ENCODE peak calls at places on chromosomes 7 and 10, in ten cellular contexts. One of them, this sample, is unnamed.

GRCh38 chr7:17934612-17935247 is 5.6 kb downstream of the SNX13 start:
- DNase-seq in BE2C: no peak
- DNase-seq in IMR-90: no peak
- DNase-seq in choroid plexus epithelial cell: no peak
- DNase-seq in psoas muscle: no peak
- DNase-seq in fibroblast of pulmonary artery: no peak
- DNase-seq in tibial nerve: no peak
- DNase-seq in ascending aorta: no peak
- DNase-seq in SJSA1: no peak
- DNase-seq in HAP-1: no peak
- DNase-seq in this sample: no peak

GRCh38 chr7:18978108-18978495 is 139.3 kb downstream of the TWIST1 start:
- DNase-seq in tibial nerve: no peak
- DNase-seq in fibroblast of pulmonary artery: peak
- DNase-seq in ascending aorta: no peak
- DNase-seq in IMR-90: peak
- DNase-seq in BE2C: no peak
- DNase-seq in choroid plexus epithelial cell: peak
- DNase-seq in HAP-1: no peak
- DNase-seq in psoas muscle: no peak
- DNase-seq in SJSA1: no peak
- DNase-seq in this sample: no peak

GRCh38 chr10:127649642-127650041 is 87.3 kb upstream of the FOXI2 start:
- DNase-seq in IMR-90: no peak
- DNase-seq in fibroblast of pulmonary artery: no peak
- DNase-seq in choroid plexus epithelial cell: peak
- DNase-seq in HAP-1: peak
- DNase-seq in SJSA1: no peak
- DNase-seq in tibial nerve: no peak
- DNase-seq in BE2C: peak
- DNase-seq in ascending aorta: no peak
- DNase-seq in psoas muscle: no peak
- DNase-seq in this sample: no peak

GRCh38 chr7:80614911-80615310 is 23.5 kb upstream of the CD36 start:
- DNase-seq in choroid plexus epithelial cell: peak
- DNase-seq in tibial nerve: no peak
- DNase-seq in BE2C: no peak
- DNase-seq in psoas muscle: no peak
- DNase-seq in HAP-1: no peak
- DNase-seq in SJSA1: no peak
- DNase-seq in IMR-90: peak
- DNase-seq in ascending aorta: no peak
- DNase-seq in fibroblast of pulmonary artery: peak
- DNase-seq in this sample: no peak

GRCh38 chr7:114070246-114070645 is 151.4 kb upstream of the PPP1R3A start:
- DNase-seq in ascending aorta: no peak
- DNase-seq in psoas muscle: no peak
- DNase-seq in BE2C: no peak
- DNase-seq in tibial nerve: no peak
- DNase-seq in fibroblast of pulmonary artery: peak
- DNase-seq in HAP-1: no peak
- DNase-seq in IMR-90: no peak
- DNase-seq in choroid plexus epithelial cell: peak
- DNase-seq in SJSA1: no peak
- DNase-seq in this sample: no peak

GRCh38 chr10:29859521-29860130 is 199.8 kb downstream of the JCAD start:
- DNase-seq in ascending aorta: no peak
- DNase-seq in choroid plexus epithelial cell: no peak
- DNase-seq in SJSA1: no peak
- DNase-seq in fibroblast of pulmonary artery: no peak
- DNase-seq in BE2C: no peak
- DNase-seq in tibial nerve: no peak
- DNase-seq in HAP-1: no peak
- DNase-seq in psoas muscle: no peak
- DNase-seq in IMR-90: peak
- DNase-seq in this sample: no peak

GRCh38 chr10:29880856-29881255 is 178.5 kb downstream of the JCAD start:
- DNase-seq in SJSA1: peak
- DNase-seq in fibroblast of pulmonary artery: no peak
- DNase-seq in IMR-90: no peak
- DNase-seq in ascending aorta: no peak
- DNase-seq in BE2C: no peak
- DNase-seq in choroid plexus epithelial cell: no peak
- DNase-seq in tibial nerve: no peak
- DNase-seq in HAP-1: no peak
- DNase-seq in psoas muscle: no peak
- DNase-seq in this sample: no peak

GRCh38 chr10:35343739-35344138 is 7.4 kb downstream of the CCNY start:
- DNase-seq in psoas muscle: no peak
- DNase-seq in HAP-1: no peak
- DNase-seq in SJSA1: no peak
- DNase-seq in IMR-90: no peak
- DNase-seq in ascending aorta: no peak
- DNase-seq in choroid plexus epithelial cell: no peak
- DNase-seq in tibial nerve: no peak
- DNase-seq in fibroblast of pulmonary artery: no peak
- DNase-seq in BE2C: no peak
- DNase-seq in this sample: no peak

GRCh38 chr7:47539398-47540052 is 42.4 kb downstream of the TNS3 start:
- DNase-seq in tibial nerve: no peak
- DNase-seq in choroid plexus epithelial cell: peak
- DNase-seq in IMR-90: peak
- DNase-seq in fibroblast of pulmonary artery: no peak
- DNase-seq in SJSA1: peak
- DNase-seq in ascending aorta: no peak
- DNase-seq in HAP-1: no peak
- DNase-seq in BE2C: no peak
- DNase-seq in psoas muscle: no peak
- DNase-seq in this sample: no peak

GRCh38 chr7:83547526-83547925 is 101.4 kb downstream of the SEMA3E start:
- DNase-seq in ascending aorta: no peak
- DNase-seq in tibial nerve: no peak
- DNase-seq in psoas muscle: no peak
- DNase-seq in choroid plexus epithelial cell: peak
- DNase-seq in BE2C: peak
- DNase-seq in SJSA1: no peak
- DNase-seq in IMR-90: peak
- DNase-seq in fibroblast of pulmonary artery: peak
- DNase-seq in HAP-1: no peak
- DNase-seq in this sample: no peak

GRCh38 chr10:132452216-132452650 is 55.2 kb downstream of the PWWP2B start:
- DNase-seq in SJSA1: no peak
- DNase-seq in BE2C: no peak
- DNase-seq in choroid plexus epithelial cell: no peak
- DNase-seq in fibroblast of pulmonary artery: no peak
- DNase-seq in tibial nerve: no peak
- DNase-seq in ascending aorta: no peak
- DNase-seq in psoas muscle: peak
- DNase-seq in IMR-90: no peak
- DNase-seq in HAP-1: no peak
- DNase-seq in this sample: no peak

GRCh38 chr10:31760674-31761081 is 168.0 kb downstream of the ARHGAP12 start:
- DNase-seq in ascending aorta: no peak
- DNase-seq in SJSA1: no peak
- DNase-seq in tibial nerve: no peak
- DNase-seq in BE2C: no peak
- DNase-seq in IMR-90: no peak
- DNase-seq in HAP-1: no peak
- DNase-seq in psoas muscle: no peak
- DNase-seq in fibroblast of pulmonary artery: no peak
- DNase-seq in choroid plexus epithelial cell: no peak
- DNase-seq in this sample: no peak
- H3K4me3 ChIP-seq in ascending aorta: peak
- H3K4me3 ChIP-seq in SJSA1: peak
- H3K4me3 ChIP-seq in tibial nerve: peak
- H3K4me3 ChIP-seq in BE2C: peak
- H3K4me3 ChIP-seq in IMR-90: no peak
- H3K4me3 ChIP-seq in HAP-1: peak
- H3K4me3 ChIP-seq in psoas muscle: peak
- H3K4me3 ChIP-seq in fibroblast of pulmonary artery: peak
- H3K4me3 ChIP-seq in choroid plexus epithelial cell: peak
- H3K4me3 ChIP-seq in this sample: no peak

DNA sequence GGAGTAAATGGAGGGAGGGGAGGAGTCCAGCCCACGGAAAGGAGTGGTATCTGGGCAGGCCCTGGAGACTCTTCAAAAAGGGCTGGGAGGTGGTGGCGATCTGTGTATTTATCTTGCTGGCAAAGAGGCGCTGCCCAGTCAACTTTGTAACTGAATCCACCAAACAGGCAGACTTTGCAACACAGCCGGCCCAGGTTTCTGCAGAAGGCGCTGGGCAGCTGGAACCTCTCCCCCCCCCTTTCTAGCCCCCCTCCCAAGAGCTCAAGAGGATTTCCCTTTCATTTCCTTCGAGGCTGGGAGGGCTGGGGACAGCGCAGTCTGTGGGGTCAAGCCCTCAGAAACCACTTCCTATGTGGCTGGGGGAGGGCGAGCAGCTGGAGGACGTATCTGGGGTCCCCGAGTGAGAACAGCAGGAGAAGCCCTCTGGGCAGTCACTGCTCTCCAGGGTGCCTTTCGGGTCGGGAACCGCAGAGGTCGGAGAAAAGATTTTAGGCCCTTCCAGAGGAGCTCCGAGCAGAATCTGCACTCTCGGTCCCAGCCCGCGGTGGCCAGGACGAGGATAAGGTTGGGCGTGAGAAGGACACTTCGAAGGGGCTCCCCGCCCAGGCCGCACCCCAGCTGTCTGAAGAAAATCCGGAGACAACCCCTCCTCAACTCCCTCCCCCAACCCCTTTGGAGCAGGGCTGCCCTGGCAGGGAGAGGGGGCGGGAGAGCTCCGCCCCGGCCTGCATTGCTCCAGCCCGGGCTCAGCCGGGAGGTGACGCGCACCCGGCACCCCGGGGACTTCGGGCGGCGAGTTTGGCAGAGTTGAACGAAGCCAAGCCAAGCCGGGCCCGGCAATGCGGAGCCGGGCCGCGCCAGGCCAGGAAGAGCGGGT is 943 bp downstream of the ZCCHC24 start:
- DNase-seq in BE2C: peak
- DNase-seq in tibial nerve: no peak
- DNase-seq in choroid plexus epithelial cell: peak
- DNase-seq in SJSA1: no peak
- DNase-seq in ascending aorta: no peak
- DNase-seq in psoas muscle: peak
- DNase-seq in HAP-1: peak
- DNase-seq in fibroblast of pulmonary artery: peak
- DNase-seq in IMR-90: peak
- DNase-seq in this sample: peak
- H3K4me3 ChIP-seq in BE2C: peak
- H3K4me3 ChIP-seq in tibial nerve: peak
- H3K4me3 ChIP-seq in choroid plexus epithelial cell: peak
- H3K4me3 ChIP-seq in SJSA1: peak
- H3K4me3 ChIP-seq in ascending aorta: peak
- H3K4me3 ChIP-seq in psoas muscle: peak
- H3K4me3 ChIP-seq in HAP-1: peak
- H3K4me3 ChIP-seq in fibroblast of pulmonary artery: peak
- H3K4me3 ChIP-seq in IMR-90: peak
- H3K4me3 ChIP-seq in this sample: peak

DNA sequence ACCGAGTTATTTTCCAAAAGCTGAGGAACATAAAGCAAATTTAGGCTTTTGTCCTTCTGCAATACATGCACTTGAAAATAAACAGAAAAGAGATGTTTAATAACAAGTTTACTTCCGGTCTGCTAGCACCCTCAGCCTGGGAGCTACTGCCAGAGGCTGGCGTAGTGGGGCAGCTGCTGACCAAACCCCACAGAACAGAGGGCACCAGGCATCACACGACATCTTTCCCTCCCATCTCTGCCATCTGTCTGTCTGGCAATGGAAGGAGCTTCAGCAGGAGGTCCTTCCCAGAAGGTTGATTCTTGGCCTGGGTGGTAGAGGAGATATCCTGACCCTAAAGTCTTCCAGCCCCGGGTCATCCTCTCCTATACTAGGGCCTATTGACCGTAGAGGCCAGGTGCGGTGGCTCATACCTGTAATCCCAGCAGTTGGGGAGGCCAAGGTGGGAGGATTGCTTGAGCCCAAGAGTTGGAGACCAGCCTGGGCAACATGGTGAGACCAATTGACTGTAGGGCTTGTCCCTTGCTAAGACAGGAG is 47.8 kb downstream of the CHST3 start:
- DNase-seq in BE2C: no peak
- DNase-seq in choroid plexus epithelial cell: no peak
- DNase-seq in ascending aorta: no peak
- DNase-seq in IMR-90: no peak
- DNase-seq in SJSA1: no peak
- DNase-seq in HAP-1: no peak
- DNase-seq in fibroblast of pulmonary artery: no peak
- DNase-seq in tibial nerve: no peak
- DNase-seq in psoas muscle: no peak
- DNase-seq in this sample: no peak
- H3K4me3 ChIP-seq in BE2C: no peak
- H3K4me3 ChIP-seq in choroid plexus epithelial cell: no peak
- H3K4me3 ChIP-seq in ascending aorta: no peak
- H3K4me3 ChIP-seq in IMR-90: no peak
- H3K4me3 ChIP-seq in SJSA1: no peak
- H3K4me3 ChIP-seq in HAP-1: no peak
- H3K4me3 ChIP-seq in fibroblast of pulmonary artery: no peak
- H3K4me3 ChIP-seq in tibial nerve: no peak
- H3K4me3 ChIP-seq in psoas muscle: no peak
- H3K4me3 ChIP-seq in this sample: no peak

GRCh38 chr7:104878577-104878976 is 135.4 kb upstream of the KMT2E start:
- DNase-seq in SJSA1: no peak
- DNase-seq in IMR-90: no peak
- DNase-seq in BE2C: no peak
- DNase-seq in choroid plexus epithelial cell: no peak
- DNase-seq in HAP-1: no peak
- DNase-seq in ascending aorta: no peak
- DNase-seq in tibial nerve: no peak
- DNase-seq in psoas muscle: no peak
- DNase-seq in fibroblast of pulmonary artery: no peak
- DNase-seq in this sample: no peak

GRCh38 chr7:104883248-104883717 is 130.7 kb upstream of the KMT2E start:
- DNase-seq in choroid plexus epithelial cell: no peak
- DNase-seq in IMR-90: no peak
- DNase-seq in fibroblast of pulmonary artery: peak
- DNase-seq in SJSA1: no peak
- DNase-seq in BE2C: no peak
- DNase-seq in psoas muscle: no peak
- DNase-seq in tibial nerve: no peak
- DNase-seq in ascending aorta: no peak
- DNase-seq in HAP-1: no peak
- DNase-seq in this sample: no peak

DNA sequence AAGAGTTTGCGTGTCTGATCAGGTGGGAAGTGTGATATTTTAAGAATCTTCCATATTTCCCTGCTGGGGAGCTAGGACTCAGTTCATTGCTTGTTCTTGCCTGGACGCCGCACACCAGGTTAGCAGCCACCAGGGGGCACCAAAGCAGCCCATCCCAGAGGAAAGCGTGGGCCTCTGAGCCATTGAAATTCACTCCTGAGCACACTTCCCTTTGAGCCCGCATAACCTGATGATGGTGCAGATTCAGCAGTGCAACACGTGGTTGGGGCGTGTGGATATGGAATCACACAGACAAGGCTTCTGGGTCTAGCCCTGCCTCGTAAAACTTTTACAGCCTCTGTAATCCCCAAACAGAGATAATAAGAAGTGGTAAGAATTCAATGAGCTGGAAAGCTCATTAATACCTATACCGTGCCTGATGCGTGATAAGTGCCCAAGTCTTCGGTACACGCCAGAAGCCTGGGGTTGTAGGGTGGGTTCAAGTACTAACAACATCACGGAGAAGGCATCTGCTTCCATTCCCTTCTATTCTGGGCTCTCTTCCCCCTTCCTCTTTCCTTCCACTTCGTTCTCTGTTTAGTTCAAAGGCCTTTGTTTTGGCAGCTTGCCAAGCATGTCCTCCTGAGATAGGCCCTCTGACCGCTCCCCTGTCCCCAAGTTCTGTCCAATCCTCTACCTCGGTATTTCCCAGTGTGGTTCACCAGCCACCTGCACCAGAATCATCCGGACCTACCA is 130.1 kb upstream of the KMT2E start:
- DNase-seq in SJSA1: peak
- DNase-seq in BE2C: peak
- DNase-seq in HAP-1: peak
- DNase-seq in fibroblast of pulmonary artery: peak
- DNase-seq in tibial nerve: peak
- DNase-seq in IMR-90: peak
- DNase-seq in psoas muscle: peak
- DNase-seq in ascending aorta: peak
- DNase-seq in choroid plexus epithelial cell: peak
- DNase-seq in this sample: peak
- H3K4me3 ChIP-seq in SJSA1: no peak
- H3K4me3 ChIP-seq in BE2C: peak
- H3K4me3 ChIP-seq in HAP-1: no peak
- H3K4me3 ChIP-seq in fibroblast of pulmonary artery: no peak
- H3K4me3 ChIP-seq in tibial nerve: no peak
- H3K4me3 ChIP-seq in IMR-90: no peak
- H3K4me3 ChIP-seq in psoas muscle: peak
- H3K4me3 ChIP-seq in ascending aorta: no peak
- H3K4me3 ChIP-seq in choroid plexus epithelial cell: no peak
- H3K4me3 ChIP-seq in this sample: no peak